ENCODE peak calls at places on chromosome 13, in ten cellular contexts. One of them, this sample, is unnamed.

GRCh38 chr13:32837973-32838940 is 178.0 kb upstream of the KL start:
- DNase-seq in aorta: peak
- DNase-seq in sciatic nerve: no peak
- DNase-seq in HS-5: no peak
- DNase-seq in activated T-cell treated with anti-CD3 and anti-CD28 coated beads for 1 hour: no peak
- DNase-seq in B cell: no peak
- DNase-seq in posterior cingulate gyrus: no peak
- DNase-seq in NCI-H1105: no peak
- DNase-seq in dermis microvascular lymphatic vessel endothelial cell: no peak
- DNase-seq in tibial artery: no peak
- DNase-seq in this sample: no peak

GRCh38 chr13:28753208-28753892 is 34.6 kb upstream of the SLC46A3 start:
- DNase-seq in aorta: peak
- DNase-seq in sciatic nerve: peak
- DNase-seq in HS-5: peak
- DNase-seq in activated T-cell treated with anti-CD3 and anti-CD28 coated beads for 1 hour: no peak
- DNase-seq in B cell: no peak
- DNase-seq in posterior cingulate gyrus: no peak
- DNase-seq in NCI-H1105: no peak
- DNase-seq in dermis microvascular lymphatic vessel endothelial cell: peak
- DNase-seq in tibial artery: peak
- DNase-seq in this sample: no peak

GRCh38 chr13:113327391-113327765 is 30.3 kb downstream of the LAMP1 start:
- DNase-seq in aorta: no peak
- DNase-seq in sciatic nerve: no peak
- DNase-seq in HS-5: no peak
- DNase-seq in activated T-cell treated with anti-CD3 and anti-CD28 coated beads for 1 hour: no peak
- DNase-seq in B cell: no peak
- DNase-seq in posterior cingulate gyrus: no peak
- DNase-seq in NCI-H1105: no peak
- DNase-seq in dermis microvascular lymphatic vessel endothelial cell: no peak
- DNase-seq in tibial artery: no peak
- DNase-seq in this sample: no peak

GRCh38 chr13:113114511-113115362 is 7.9 kb upstream of the F10 start:
- DNase-seq in aorta: peak
- DNase-seq in sciatic nerve: peak
- DNase-seq in HS-5: no peak
- DNase-seq in activated T-cell treated with anti-CD3 and anti-CD28 coated beads for 1 hour: no peak
- DNase-seq in B cell: peak
- DNase-seq in posterior cingulate gyrus: no peak
- DNase-seq in NCI-H1105: no peak
- DNase-seq in dermis microvascular lymphatic vessel endothelial cell: no peak
- DNase-seq in tibial artery: peak
- DNase-seq in this sample: peak

GRCh38 chr13:59861676-59862075 is 302.1 kb downstream of the DIAPH3 start:
- DNase-seq in aorta: no peak
- DNase-seq in sciatic nerve: no peak
- DNase-seq in HS-5: no peak
- DNase-seq in activated T-cell treated with anti-CD3 and anti-CD28 coated beads for 1 hour: no peak
- DNase-seq in B cell: no peak
- DNase-seq in posterior cingulate gyrus: no peak
- DNase-seq in NCI-H1105: peak
- DNase-seq in dermis microvascular lymphatic vessel endothelial cell: peak
- DNase-seq in tibial artery: no peak
- DNase-seq in this sample: no peak

GRCh38 chr13:39976481-39976880 is 321.0 kb downstream of the COG6 start:
- DNase-seq in aorta: no peak
- DNase-seq in sciatic nerve: no peak
- DNase-seq in HS-5: no peak
- DNase-seq in activated T-cell treated with anti-CD3 and anti-CD28 coated beads for 1 hour: no peak
- DNase-seq in B cell: no peak
- DNase-seq in posterior cingulate gyrus: no peak
- DNase-seq in NCI-H1105: no peak
- DNase-seq in dermis microvascular lymphatic vessel endothelial cell: no peak
- DNase-seq in tibial artery: no peak
- DNase-seq in this sample: no peak

GRCh38 chr13:19864339-19865309 is 1.2 kb upstream of the ZMYM5 start:
- DNase-seq in aorta: peak
- DNase-seq in sciatic nerve: peak
- DNase-seq in HS-5: no peak
- DNase-seq in activated T-cell treated with anti-CD3 and anti-CD28 coated beads for 1 hour: peak
- DNase-seq in B cell: peak
- DNase-seq in posterior cingulate gyrus: peak
- DNase-seq in NCI-H1105: peak
- DNase-seq in dermis microvascular lymphatic vessel endothelial cell: peak
- DNase-seq in tibial artery: peak
- DNase-seq in this sample: peak

GRCh38 chr13:48908381-48909087 is 67.2 kb upstream of the FNDC3A start:
- DNase-seq in aorta: no peak
- DNase-seq in sciatic nerve: no peak
- DNase-seq in HS-5: no peak
- DNase-seq in activated T-cell treated with anti-CD3 and anti-CD28 coated beads for 1 hour: no peak
- DNase-seq in B cell: no peak
- DNase-seq in posterior cingulate gyrus: no peak
- DNase-seq in NCI-H1105: no peak
- DNase-seq in dermis microvascular lymphatic vessel endothelial cell: no peak
- DNase-seq in tibial artery: no peak
- DNase-seq in this sample: no peak

GRCh38 chr13:75305057-75305456 is 176.9 kb downstream of the TBC1D4 start:
- DNase-seq in aorta: no peak
- DNase-seq in sciatic nerve: no peak
- DNase-seq in HS-5: no peak
- DNase-seq in activated T-cell treated with anti-CD3 and anti-CD28 coated beads for 1 hour: no peak
- DNase-seq in B cell: no peak
- DNase-seq in posterior cingulate gyrus: no peak
- DNase-seq in NCI-H1105: no peak
- DNase-seq in dermis microvascular lymphatic vessel endothelial cell: no peak
- DNase-seq in tibial artery: no peak
- DNase-seq in this sample: no peak

GRCh38 chr13:96460571-96460970 is 370.7 kb downstream of the HS6ST3 start:
- DNase-seq in aorta: no peak
- DNase-seq in sciatic nerve: no peak
- DNase-seq in HS-5: no peak
- DNase-seq in activated T-cell treated with anti-CD3 and anti-CD28 coated beads for 1 hour: no peak
- DNase-seq in B cell: no peak
- DNase-seq in posterior cingulate gyrus: no peak
- DNase-seq in NCI-H1105: peak
- DNase-seq in dermis microvascular lymphatic vessel endothelial cell: no peak
- DNase-seq in tibial artery: no peak
- DNase-seq in this sample: no peak

GRCh38 chr13:27853871-27854270 is 61.6 kb downstream of the GSX1 start:
- DNase-seq in aorta: no peak
- DNase-seq in sciatic nerve: no peak
- DNase-seq in HS-5: no peak
- DNase-seq in activated T-cell treated with anti-CD3 and anti-CD28 coated beads for 1 hour: no peak
- DNase-seq in B cell: no peak
- DNase-seq in posterior cingulate gyrus: no peak
- DNase-seq in NCI-H1105: no peak
- DNase-seq in dermis microvascular lymphatic vessel endothelial cell: no peak
- DNase-seq in tibial artery: no peak
- DNase-seq in this sample: no peak

GRCh38 chr13:97880298-97880675 is 73.2 kb upstream of the IPO5 start:
- DNase-seq in aorta: no peak
- DNase-seq in sciatic nerve: no peak
- DNase-seq in HS-5: no peak
- DNase-seq in activated T-cell treated with anti-CD3 and anti-CD28 coated beads for 1 hour: no peak
- DNase-seq in B cell: no peak
- DNase-seq in posterior cingulate gyrus: no peak
- DNase-seq in NCI-H1105: no peak
- DNase-seq in dermis microvascular lymphatic vessel endothelial cell: no peak
- DNase-seq in tibial artery: no peak
- DNase-seq in this sample: no peak

GRCh38 chr13:20402881-20403280 is 122.8 kb downstream of the CRYL1 start:
- DNase-seq in aorta: no peak
- DNase-seq in sciatic nerve: peak
- DNase-seq in HS-5: no peak
- DNase-seq in activated T-cell treated with anti-CD3 and anti-CD28 coated beads for 1 hour: no peak
- DNase-seq in B cell: no peak
- DNase-seq in posterior cingulate gyrus: no peak
- DNase-seq in NCI-H1105: no peak
- DNase-seq in dermis microvascular lymphatic vessel endothelial cell: no peak
- DNase-seq in tibial artery: no peak
- DNase-seq in this sample: no peak

GRCh38 chr13:74930402-74931165 is 551.4 kb downstream of the TBC1D4 start:
- DNase-seq in aorta: no peak
- DNase-seq in sciatic nerve: no peak
- DNase-seq in HS-5: peak
- DNase-seq in activated T-cell treated with anti-CD3 and anti-CD28 coated beads for 1 hour: no peak
- DNase-seq in B cell: no peak
- DNase-seq in posterior cingulate gyrus: no peak
- DNase-seq in NCI-H1105: no peak
- DNase-seq in dermis microvascular lymphatic vessel endothelial cell: peak
- DNase-seq in tibial artery: no peak
- DNase-seq in this sample: no peak

GRCh38 chr13:42876810-42877550 is 95.6 kb downstream of the FAM216B start:
- DNase-seq in aorta: no peak
- DNase-seq in sciatic nerve: no peak
- DNase-seq in HS-5: no peak
- DNase-seq in activated T-cell treated with anti-CD3 and anti-CD28 coated beads for 1 hour: no peak
- DNase-seq in B cell: no peak
- DNase-seq in posterior cingulate gyrus: no peak
- DNase-seq in NCI-H1105: no peak
- DNase-seq in dermis microvascular lymphatic vessel endothelial cell: no peak
- DNase-seq in tibial artery: no peak
- DNase-seq in this sample: no peak

GRCh38 chr13:84255226-84255625 is 373.0 kb upstream of the SLITRK1 start:
- DNase-seq in aorta: no peak
- DNase-seq in sciatic nerve: no peak
- DNase-seq in HS-5: no peak
- DNase-seq in activated T-cell treated with anti-CD3 and anti-CD28 coated beads for 1 hour: no peak
- DNase-seq in B cell: no peak
- DNase-seq in posterior cingulate gyrus: no peak
- DNase-seq in NCI-H1105: no peak
- DNase-seq in dermis microvascular lymphatic vessel endothelial cell: no peak
- DNase-seq in tibial artery: no peak
- DNase-seq in this sample: no peak

GRCh38 chr13:50400930-50401553 is 385.8 kb downstream of the KCNRG start:
- DNase-seq in aorta: no peak
- DNase-seq in sciatic nerve: no peak
- DNase-seq in HS-5: no peak
- DNase-seq in activated T-cell treated with anti-CD3 and anti-CD28 coated beads for 1 hour: no peak
- DNase-seq in B cell: no peak
- DNase-seq in posterior cingulate gyrus: peak
- DNase-seq in NCI-H1105: no peak
- DNase-seq in dermis microvascular lymphatic vessel endothelial cell: peak
- DNase-seq in tibial artery: no peak
- DNase-seq in this sample: no peak

GRCh38 chr13:26721251-26721939 is 39.2 kb downstream of the GPR12 start:
- DNase-seq in aorta: no peak
- DNase-seq in sciatic nerve: no peak
- DNase-seq in HS-5: no peak
- DNase-seq in activated T-cell treated with anti-CD3 and anti-CD28 coated beads for 1 hour: peak
- DNase-seq in B cell: no peak
- DNase-seq in posterior cingulate gyrus: peak
- DNase-seq in NCI-H1105: no peak
- DNase-seq in dermis microvascular lymphatic vessel endothelial cell: no peak
- DNase-seq in tibial artery: no peak
- DNase-seq in this sample: no peak

This sample was measured in left lung.